ENCODE peak calls at places on chromosomes 2 and 18, in six cellular contexts. Q is Daoy, M is GM18507, D is fibroblast of gingiva, L is EL, R is putamen. X is an unnamed sample.

GRCh38 chr2:67311536-67311935 is 85.6 kb upstream of the ETAA1 start:
- DNase-seq in D (peak; percentile 60), R (no peak), L (peak; percentile 92), Q (peak; percentile 45), M (no peak), X (peak; percentile 74)

GRCh38 chr18:39938678-39939077 is 2016.4 kb upstream of the PIK3C3 start:
- DNase-seq in D (no peak), M (no peak), L (no peak), Q (no peak), R (no peak), X (no peak)

GRCh38 chr18:51522338-51522737 is 324.9 kb upstream of the MEX3C start:
- DNase-seq in R (no peak), M (no peak), D (no peak), L (no peak), Q (no peak), X (no peak)

GRCh38 chr2:200432296-200432695 is 77.6 kb downstream of the KCTD18 start:
- DNase-seq in R (no peak), Q (no peak), D (peak; percentile 30), M (no peak), L (peak; percentile 50), X (no peak)

GRCh38 chr2:236608710-236609109 is 39.1 kb downstream of the ACKR3 start:
- DNase-seq in M (no peak), Q (no peak), L (peak; percentile 39), R (no peak), D (no peak), X (no peak)

GRCh38 chr2:112583497-112584133 is 794 bp upstream of the CHCHD5 start:
- DNase-seq in D (peak; percentile 22), R (peak; percentile 34), M (no peak), Q (no peak), L (no peak), X (peak; percentile 31)

GRCh38 chr2:107072150-107072940 is 186.4 kb upstream of the ST6GAL2 start:
- DNase-seq in D (no peak), Q (no peak), R (no peak), L (peak; percentile 2), M (no peak), X (peak; percentile 15)

GRCh38 chr18:62485684-62486083 is 37.1 kb upstream of the ZCCHC2 start:
- DNase-seq in L (peak; percentile 89), M (no peak), D (peak; percentile 20), Q (peak; percentile 77), R (peak; percentile 38), X (peak; percentile 68)

GRCh38 chr2:42345986-42346385 is 15.0 kb downstream of the COX7A2L start:
- DNase-seq in M (no peak), L (no peak), D (no peak), Q (no peak), R (no peak), X (no peak)

GRCh38 chr2:241187835-241188234 is 642 bp upstream of the ANO7 start:
- DNase-seq in R (no peak), M (no peak), D (no peak), L (no peak), Q (no peak), X (no peak)

GRCh38 chr18:78650926-78651325 is 328.7 kb upstream of the SALL3 start:
- DNase-seq in Q (no peak), R (no peak), D (no peak), M (no peak), L (no peak), X (no peak)